ENCODE peak calls at places on chromosomes 16 and 17, in five cellular contexts. C is adrenal gland, A is heart left ventricle, O is suprapubic skin, V is esophagus squamous epithelium. I is an unnamed sample.

GRCh38 chr16:19168173-19169080 is at the start of gene SYT17:
- DNase-seq in O (no peak), A (peak; percentile 56), C (no peak), V (no peak), I (no peak)

GRCh38 chr16:23848958-23849357 is 13.2 kb downstream of the PRKCB start:
- DNase-seq in A (no peak), V (no peak), C (no peak), O (no peak), I (no peak)

GRCh38 chr17:12620200-12620720 is 45.4 kb upstream of the MYOCD start:
- DNase-seq in C (no peak), V (no peak), O (no peak), A (no peak), I (no peak)

GRCh38 chr17:48127371-48128051 is 19.9 kb downstream of the SNX11 start:
- DNase-seq in A (no peak), O (no peak), C (no peak), V (no peak), I (no peak)

GRCh38 chr17:58337600-58338453 is 9.2 kb upstream of the TSPOAP1 start:
- DNase-seq in O (peak; percentile 84), C (peak; percentile 95), A (peak; percentile 84), V (peak; percentile 81), I (peak; percentile 67)

GRCh38 chr16:67176662-67177061 is 6.3 kb downstream of the NOL3 start:
- DNase-seq in A (no peak), C (no peak), O (no peak), V (no peak), I (no peak)

GRCh38 chr17:57530508-57530907 is 214.6 kb downstream of the CCDC182 start:
- DNase-seq in O (no peak), V (no peak), A (no peak), C (no peak), I (no peak)

GRCh38 chr17:56173958-56174357 is 20.7 kb downstream of the ANKFN1 start:
- DNase-seq in V (no peak), O (no peak), C (no peak), A (peak; percentile 43), I (peak; percentile 60)

GRCh38 chr17:2241823-2242222 is 61.8 kb downstream of the SMG6 start:
- DNase-seq in V (no peak), O (no peak), C (peak; percentile 17), A (no peak), I (no peak)

GRCh38 chr17:3894188-3894587 is 1.3 kb upstream of the CAMKK1 start:
- DNase-seq in V (no peak), A (no peak), C (no peak), O (no peak), I (no peak)
- H3K27ac ChIP-seq in V (peak overlapping the region; percentile 92), A (peak overlapping the region; percentile 91), C (peak overlapping the region; percentile 91), O (peak overlapping the region; percentile 77), I (peak overlapping the region; percentile 77)

DNA sequence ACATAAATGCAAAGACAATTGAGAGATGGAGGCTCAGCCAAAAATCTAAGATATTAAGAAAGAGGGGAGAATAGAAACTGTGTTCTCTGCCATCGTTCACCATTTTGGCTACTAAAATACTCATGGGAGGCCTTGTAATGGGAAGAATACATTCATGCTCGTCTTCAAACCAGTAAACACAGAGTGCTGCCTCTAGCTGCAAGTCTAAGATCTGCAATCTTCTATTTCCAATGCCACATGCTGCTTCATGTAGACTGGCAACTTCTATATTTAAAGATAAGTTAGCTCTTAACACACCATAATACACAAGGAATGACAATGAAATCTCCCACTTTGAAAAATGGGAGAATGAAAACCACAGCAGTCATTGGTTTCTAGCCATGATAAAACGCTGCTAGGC is 387.3 kb downstream of the HS3ST3B1 start:
- DNase-seq in A (no peak), C (no peak), V (no peak), O (no peak), I (no peak)
- TF ChIP-seq CTCF in A (no peak), C (no peak), V (no peak), O (no peak), I (no peak)

DNA sequence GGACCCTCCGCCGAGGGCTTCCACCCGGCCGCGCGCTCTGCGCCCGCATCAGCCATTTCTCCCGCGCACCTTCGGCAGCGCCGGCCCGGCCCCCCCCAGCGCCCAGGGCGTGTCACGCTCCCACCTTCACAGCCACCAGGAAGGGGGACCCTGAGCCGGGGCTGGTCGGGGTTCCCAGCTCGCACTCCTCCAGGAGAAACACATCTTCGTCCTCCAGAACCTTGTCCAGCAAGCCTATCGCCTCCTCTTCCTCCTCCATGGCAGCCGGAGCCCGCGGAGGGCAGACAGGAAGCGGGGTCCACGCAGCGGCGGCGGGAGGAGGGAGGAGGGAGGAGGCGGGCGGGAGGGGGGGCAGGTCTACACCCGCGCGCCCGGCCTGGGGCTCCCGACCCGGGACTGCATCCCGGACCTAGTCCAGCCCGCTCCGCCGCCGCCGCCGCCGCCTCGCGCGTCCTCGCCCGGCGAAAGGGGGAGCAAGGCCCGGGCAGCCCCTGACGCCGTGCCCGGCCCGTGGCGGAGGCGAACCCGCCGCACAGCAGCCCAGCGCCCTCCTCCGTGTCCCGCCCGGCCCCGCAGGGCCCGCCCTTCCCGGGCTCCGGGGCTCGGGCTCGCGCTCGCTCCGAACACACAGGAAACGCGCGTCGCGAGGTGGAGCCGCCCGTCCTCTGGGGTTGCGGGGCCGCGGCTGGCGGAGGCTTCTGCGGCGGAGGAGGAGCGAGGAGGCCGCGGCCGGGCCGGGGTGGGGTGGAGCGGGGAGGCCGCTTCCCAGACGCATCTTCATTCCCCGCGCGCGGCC is 70.8 kb downstream of the ABR start:
- DNase-seq in A (peak; percentile 84), O (no peak), C (peak; percentile 57), V (no peak), I (peak; percentile 18)
- TF ChIP-seq POLR2A in A (peak; percentile 55), O (peak; percentile 45), C (peak; percentile 53), V (no peak), I (peak; percentile 22)

DNA sequence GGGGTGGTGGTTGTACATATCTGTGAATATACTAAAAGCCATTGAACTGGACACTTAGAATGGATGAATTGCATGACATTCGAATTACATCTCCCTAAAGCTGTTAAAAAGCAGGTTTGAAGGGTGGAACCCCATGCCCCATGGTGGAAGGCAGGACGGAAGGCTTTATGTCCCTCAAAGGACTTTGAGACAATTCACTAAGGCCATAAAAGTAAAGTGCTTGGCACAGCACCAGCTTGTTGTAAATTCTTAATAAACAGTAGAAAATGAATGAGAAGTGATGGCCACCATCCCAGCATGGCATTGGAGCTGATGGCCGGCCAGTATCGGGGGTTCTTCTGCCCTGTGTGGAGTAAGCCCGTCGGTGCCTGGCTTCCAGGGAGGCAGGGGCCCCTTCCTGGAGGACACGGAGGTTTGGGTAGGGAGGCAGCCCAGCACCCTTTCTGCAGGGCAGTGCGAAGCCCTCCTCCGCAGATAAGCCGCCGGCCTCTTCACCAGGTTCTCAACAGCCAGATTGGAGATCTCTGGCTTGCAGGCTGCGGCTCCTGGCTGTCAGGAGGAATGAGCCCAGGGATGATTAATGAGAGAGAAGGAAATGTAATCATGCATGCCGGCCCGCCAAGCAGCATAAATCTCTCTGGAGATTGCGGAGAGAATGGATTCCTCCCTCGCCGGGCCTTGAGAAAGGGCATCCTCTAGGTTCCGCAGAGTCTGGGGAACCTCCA is 346.9 kb downstream of the FOXL1 start:
- DNase-seq in O (no peak), A (no peak), C (no peak), V (no peak), I (no peak)
- H3K27ac ChIP-seq in O (no peak overlapping the region), A (no peak overlapping the region), C (no peak overlapping the region), V (no peak overlapping the region), I (no peak overlapping the region)

GRCh38 chr16:57501492-57501891 is 15.2 kb upstream of the DOK4 start:
- DNase-seq in C (no peak), A (no peak), V (no peak), O (no peak), I (no peak)

GRCh38 chr16:57502048-57502775 is 15.9 kb upstream of the DOK4 start:
- DNase-seq in A (no peak), V (no peak), C (no peak), O (no peak), I (no peak)

GRCh38 chr16:57497121-57497520 is 10.8 kb upstream of the DOK4 start:
- DNase-seq in V (no peak), O (no peak), C (no peak), A (peak; percentile 11), I (no peak)

GRCh38 chr16:57500578-57501111 is 14.4 kb upstream of the DOK4 start:
- DNase-seq in O (no peak), C (peak; percentile 21), A (peak; percentile 21), V (no peak), I (no peak)

DNA sequence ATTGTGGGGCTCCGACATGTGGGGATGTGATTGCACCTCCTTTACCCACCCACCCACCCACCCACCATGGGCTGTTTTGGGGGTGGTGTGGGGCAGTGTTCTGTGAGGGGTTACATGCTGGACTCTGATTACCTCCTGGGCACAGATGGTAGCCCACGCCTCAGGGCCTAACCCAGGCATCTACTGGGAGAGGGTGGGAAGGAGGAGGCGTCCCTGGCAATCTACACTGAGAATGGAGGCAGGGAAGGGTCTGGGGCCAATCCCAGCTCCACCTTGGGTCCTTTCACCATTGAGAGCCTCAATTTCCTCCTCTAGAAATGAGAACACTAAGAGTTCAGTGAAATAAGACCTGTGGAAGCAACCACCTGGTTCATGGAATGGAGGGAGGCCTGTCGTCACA is 11.7 kb upstream of the DOK4 start:
- DNase-seq in V (no peak), O (no peak), A (no peak), C (no peak), I (no peak)
- TF ChIP-seq CTCF in V (no peak), O (no peak), A (no peak), C (no peak), I (no peak)